ENCODE peak calls at places on chromosomes 5 and 9, in nine cellular contexts. I is K562, K is esophagus muscularis mucosa, B is A549, E is tibial nerve, U is prostate gland, A is endothelial cell of umbilical vein, F is HCT116, Y is thyroid gland. D is an unnamed sample.

GRCh38 chr5:143308726-143309125 is 94.8 kb downstream of the NR3C1 start:
- DNase-seq in E (no peak), U (no peak), A (no peak), F (no peak), K (no peak), B (no peak), Y (no peak), I (no peak), D (no peak)

GRCh38 chr9:38355526-38356120 is 36.9 kb upstream of the ALDH1B1 start:
- DNase-seq in U (no peak), B (no peak), F (no peak), Y (no peak), I (no peak), E (no peak), A (no peak), K (no peak), D (no peak)

GRCh38 chr9:36317766-36318165 is 59.5 kb upstream of the GNE start:
- DNase-seq in B (peak), U (no peak), E (no peak), A (no peak), F (no peak), K (no peak), Y (peak), I (no peak), D (peak)

GRCh38 chr9:136521541-136521940 is 24.3 kb downstream of the NOTCH1 start:
- DNase-seq in K (no peak), A (no peak), E (no peak), B (no peak), U (no peak), I (no peak), Y (peak), F (no peak), D (peak)

GRCh38 chr5:108504974-108505373 is 123.1 kb upstream of the FBXL17 start:
- DNase-seq in F (no peak), E (no peak), Y (no peak), U (no peak), I (no peak), K (no peak), B (no peak), A (no peak), D (no peak)

GRCh38 chr9:101342595-101342994 is 42.2 kb downstream of the BAAT start:
- DNase-seq in F (no peak), E (no peak), B (no peak), A (no peak), U (no peak), Y (no peak), K (no peak), I (no peak), D (no peak)

GRCh38 chr5:151903243-151903653 is 21.4 kb downstream of the GLRA1 start:
- DNase-seq in E (no peak), F (no peak), Y (no peak), B (no peak), K (no peak), I (no peak), A (no peak), U (no peak), D (no peak)

GRCh38 chr9:126203313-126203712 is 123.3 kb upstream of the MVB12B start:
- DNase-seq in A (no peak), E (no peak), K (peak), I (no peak), Y (no peak), F (no peak), U (no peak), B (no peak), D (no peak)

GRCh38 chr9:70093944-70094343 is 50.3 kb downstream of the MAMDC2 start:
- DNase-seq in K (no peak), B (no peak), U (no peak), A (no peak), Y (no peak), I (no peak), F (no peak), E (no peak), D (no peak)

DNA sequence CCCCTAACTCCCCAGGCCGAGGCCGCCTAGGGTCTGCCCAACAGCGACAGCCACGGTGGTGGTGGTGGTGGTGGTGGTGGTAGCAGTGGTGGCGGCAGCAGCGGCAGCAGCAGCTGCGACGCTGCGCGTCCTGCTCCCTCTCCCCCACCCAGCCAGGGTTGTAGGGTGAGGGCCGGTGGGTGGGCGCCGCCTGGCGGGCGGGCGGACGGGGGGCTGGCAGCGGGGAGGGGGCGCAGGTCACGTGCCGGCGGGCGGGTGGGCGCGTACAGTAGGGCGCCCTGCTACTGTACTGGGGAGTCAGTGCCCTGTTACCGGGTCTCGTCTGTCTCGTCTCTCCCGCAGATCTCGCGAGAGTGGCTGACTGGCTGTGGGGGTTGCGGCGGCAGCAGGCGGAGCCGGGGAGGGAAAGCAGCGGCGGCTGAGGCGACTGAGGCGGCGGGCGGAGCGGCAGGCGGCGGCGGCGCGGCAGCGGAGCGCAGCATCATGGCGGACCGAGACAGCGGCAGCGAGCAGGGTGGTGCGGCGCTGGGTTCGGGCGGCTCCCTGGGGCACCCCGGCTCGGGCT is at the start of gene PURA:
- DNase-seq in K (peak), I (peak), U (peak), F (peak), A (peak), E (peak), B (peak), Y (peak), D (peak)
- TF ChIP-seq POLR2A in K (peak), I (no peak), U (peak), F (no peak), A (peak), E (peak), B (peak), Y (peak), D (no peak)

GRCh38 chr5:95810305-95811125 is 12.0 kb downstream of the GLRX start:
- DNase-seq in U (no peak), E (no peak), B (no peak), F (no peak), Y (no peak), A (no peak), K (peak), I (no peak), D (no peak)
- H3K4me3 ChIP-seq in U (no peak), E (no peak), B (no peak), F (no peak), Y (no peak), A (no peak), K (no peak), I (no peak), D (no peak)

GRCh38 chr9:97067490-97067889 is 28.5 kb upstream of the CTSV start:
- DNase-seq in U (no peak), K (no peak), Y (no peak), E (no peak), B (no peak), F (no peak), A (no peak), I (no peak), D (no peak)

GRCh38 chr9:97060796-97061195 is 21.9 kb upstream of the CTSV start:
- DNase-seq in Y (no peak), I (no peak), U (no peak), B (no peak), A (no peak), E (no peak), F (no peak), K (no peak), D (no peak)

GRCh38 chr9:97059661-97060060 is 20.7 kb upstream of the CTSV start:
- DNase-seq in F (peak), Y (no peak), K (no peak), B (no peak), E (no peak), U (no peak), A (no peak), I (no peak), D (no peak)

GRCh38 chr9:97064171-97064570 is 25.2 kb upstream of the CTSV start:
- DNase-seq in B (no peak), U (no peak), I (no peak), F (no peak), E (no peak), Y (no peak), A (no peak), K (no peak), D (no peak)
- H3K27ac ChIP-seq in B (no peak), U (no peak), I (no peak), F (no peak), E (no peak), Y (no peak), A (no peak), K (no peak), D (no peak)

GRCh38 chr9:110126986-110127864 is 80.7 kb downstream of the C9orf152 start:
- DNase-seq in E (peak), K (no peak), B (no peak), I (no peak), A (peak), Y (peak), U (no peak), F (no peak), D (peak)
- TF ChIP-seq POLR2A in E (peak), K (no peak), B (no peak), I (no peak), A (peak), Y (no peak), U (no peak), F (no peak), D (no peak)

GRCh38 chr5:150303660-150304411 is 1.1 kb upstream of the ARSI start:
- DNase-seq in F (no peak), E (no peak), A (no peak), B (no peak), K (no peak), U (no peak), I (no peak), Y (no peak), D (no peak)

GRCh38 chr5:150301901-150302300 is 804 bp downstream of the ARSI start:
- DNase-seq in E (no peak), K (no peak), B (no peak), U (no peak), A (no peak), F (no peak), Y (no peak), I (no peak), D (no peak)

GRCh38 chr5:150304481-150305081 is 1.9 kb upstream of the ARSI start:
- DNase-seq in Y (no peak), I (no peak), B (no peak), E (no peak), F (no peak), U (no peak), K (no peak), A (no peak), D (no peak)

GRCh38 chr5:150302301-150303069 is at the start of gene ARSI:
- DNase-seq in A (no peak), F (no peak), U (no peak), K (no peak), Y (peak), E (no peak), B (peak), I (peak), D (no peak)

DNA sequence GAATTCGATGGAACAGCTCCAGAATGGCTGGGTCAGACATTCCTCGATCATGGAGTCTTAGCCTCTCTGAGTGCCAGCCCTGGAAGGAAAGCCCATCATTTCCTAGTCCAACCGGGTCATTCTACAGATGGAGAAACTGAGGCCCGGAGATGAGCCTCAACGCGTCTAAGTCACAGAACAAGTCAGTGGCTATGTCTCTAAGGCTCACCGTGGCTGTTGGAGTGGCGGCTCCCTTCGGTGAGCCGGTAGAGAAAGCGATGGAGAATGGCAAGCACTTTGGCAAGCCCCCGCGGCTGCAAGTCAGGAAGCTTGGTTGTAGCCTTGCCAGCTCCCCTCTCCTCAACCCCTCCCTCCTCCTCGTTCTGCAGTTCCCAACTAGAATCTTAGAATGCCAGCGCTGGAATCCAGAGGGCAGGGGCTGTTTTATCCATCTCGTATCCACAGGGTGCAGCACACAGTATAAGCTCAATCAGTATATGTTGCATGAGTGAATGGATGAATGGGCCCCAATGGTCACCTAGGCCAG is 428 bp upstream of the ARSI start:
- DNase-seq in A (no peak), B (no peak), Y (no peak), F (no peak), I (no peak), E (no peak), K (no peak), U (no peak), D (no peak)
- H3K4me3 ChIP-seq in A (no peak), B (peak), Y (peak), F (no peak), I (no peak), E (peak), K (peak), U (no peak), D (peak)

DNA sequence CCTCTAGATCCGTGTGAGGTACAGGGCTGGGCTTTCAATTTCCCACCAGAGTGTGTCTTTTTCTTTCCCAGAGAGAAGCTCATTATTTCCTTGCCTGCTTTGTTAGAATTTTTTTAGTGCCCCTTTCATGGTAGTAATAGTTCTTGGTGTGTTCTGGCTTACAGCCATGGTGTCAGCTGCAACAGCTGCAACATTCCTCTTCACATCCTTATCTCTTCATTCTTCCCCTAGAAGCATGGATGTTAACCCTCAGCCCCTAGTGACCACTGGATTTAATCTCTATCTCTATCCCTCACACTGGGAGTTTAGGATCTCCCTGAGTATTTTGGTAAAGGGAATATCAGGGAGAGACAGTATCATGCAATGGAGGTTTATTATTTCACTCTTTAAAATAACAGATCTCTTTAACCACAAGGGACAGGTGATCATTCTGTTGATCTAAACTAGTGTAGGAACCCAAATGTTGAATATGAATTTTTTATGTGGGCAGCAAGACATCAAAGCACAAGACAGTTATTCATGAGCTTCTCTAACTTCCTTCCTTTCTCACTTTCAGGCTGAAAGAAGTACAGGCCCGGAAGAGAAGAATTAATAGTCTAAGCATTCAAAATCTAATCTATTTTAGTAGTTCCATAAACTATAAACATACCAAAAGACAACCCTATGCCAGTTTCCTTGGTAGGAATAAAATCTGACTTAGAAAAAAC is 160.2 kb downstream of the FAM170A start:
- DNase-seq in E (no peak), A (no peak), Y (no peak), I (no peak), U (no peak), K (no peak), F (no peak), B (no peak), D (no peak)
- H3K27ac ChIP-seq in E (no peak), A (no peak), Y (no peak), I (no peak), U (no peak), K (no peak), F (no peak), B (no peak), D (no peak)

GRCh38 chr9:109214414-109214813 is 47.4 kb upstream of the FRRS1L start:
- DNase-seq in K (no peak), I (no peak), U (no peak), Y (no peak), B (no peak), A (no peak), F (no peak), E (no peak), D (no peak)
- TF ChIP-seq POLR2A in K (no peak), I (no peak), U (no peak), Y (no peak), B (no peak), A (no peak), F (no peak), E (no peak), D (no peak)

GRCh38 chr9:19934301-19934868 is 145.5 kb upstream of the SLC24A2 start:
- DNase-seq in E (peak), U (no peak), B (no peak), Y (peak), F (no peak), I (no peak), K (no peak), A (peak), D (peak)
- H3K4me3 ChIP-seq in E (peak), U (peak), B (peak), Y (peak), F (no peak), I (no peak), K (peak), A (peak), D (peak)

GRCh38 chr9:731474-731873 is 110.0 kb upstream of the DMRT1 start:
- DNase-seq in Y (no peak), I (no peak), U (no peak), E (no peak), K (no peak), A (no peak), B (no peak), F (no peak), D (no peak)

GRCh38 chr9:728535-728934 is 113.0 kb upstream of the DMRT1 start:
- DNase-seq in E (no peak), K (no peak), B (no peak), Y (no peak), U (no peak), A (no peak), I (no peak), F (no peak), D (no peak)

GRCh38 chr9:726005-726404 is 115.5 kb upstream of the DMRT1 start:
- DNase-seq in A (no peak), F (no peak), Y (no peak), U (no peak), E (no peak), K (no peak), I (no peak), B (no peak), D (no peak)

GRCh38 chr9:723308-723707 is 118.2 kb upstream of the DMRT1 start:
- DNase-seq in Y (no peak), U (no peak), A (no peak), K (no peak), I (no peak), F (no peak), E (no peak), B (no peak), D (no peak)

DNA sequence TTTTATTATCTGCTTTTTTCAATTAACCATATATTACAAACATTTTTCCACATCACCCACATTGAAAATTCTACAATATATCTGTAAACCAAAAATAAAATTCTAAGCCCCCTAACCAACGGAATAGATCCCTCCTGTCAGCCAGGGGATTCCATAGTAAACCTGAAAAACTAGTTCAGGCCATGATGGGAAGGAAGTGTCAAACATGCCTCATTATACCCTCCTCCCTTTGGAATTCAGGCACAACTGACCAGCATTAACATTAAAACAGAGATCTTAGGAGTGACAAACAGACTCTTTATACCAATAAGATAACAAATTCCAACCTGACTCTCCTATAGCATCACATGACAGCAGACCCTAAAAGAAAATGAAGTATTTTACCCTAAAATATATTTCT is 113.7 kb upstream of the DMRT1 start:
- DNase-seq in B (no peak), Y (no peak), I (no peak), E (no peak), F (no peak), U (no peak), A (no peak), K (no peak), D (no peak)
- H3K27ac ChIP-seq in B (no peak), Y (peak), I (no peak), E (no peak), F (no peak), U (no peak), A (no peak), K (no peak), D (no peak)